ENCODE peak calls at places on chromosomes 6 and 20, in four cellular contexts. B is K562, U is HepG2, P is HCT116. X is an unnamed sample.

GRCh38 chr6:1703091-1703855 is 93.6 kb downstream of the FOXC1 start:
- DNase-seq in B (peak), U (no peak), P (no peak), X (no peak)

GRCh38 chr6:84457276-84457675 is 229.8 kb upstream of the CEP162 start:
- DNase-seq in B (no peak), U (no peak), P (no peak), X (no peak)

GRCh38 chr6:2632368-2632767 is 118.4 kb downstream of the MYLK4 start:
- DNase-seq in B (no peak), U (no peak), P (no peak), X (no peak)

GRCh38 chr6:123655520-123656306 is 19.0 kb upstream of the TRDN start:
- DNase-seq in B (no peak), U (no peak), P (no peak), X (no peak)

GRCh38 chr20:3046677-3047462 is 1.0 kb downstream of the MRPS26 start:
- DNase-seq in B (peak), U (peak), P (peak), X (peak)

GRCh38 chr6:158037771-158038170 is 56.1 kb downstream of the SYNJ2 start:
- DNase-seq in B (no peak), U (no peak), P (no peak), X (no peak)

GRCh38 chr6:113277111-113277510 is 580.0 kb upstream of the MARCKS start:
- DNase-seq in B (no peak), U (no peak), P (no peak), X (no peak)

GRCh38 chr20:6058684-6059295 is 4.9 kb upstream of the LRRN4 start:
- DNase-seq in B (no peak), U (no peak), P (no peak), X (no peak)

GRCh38 chr6:83176256-83176655 is 16.8 kb downstream of the PGM3 start:
- DNase-seq in B (no peak), U (no peak), P (no peak), X (no peak)

GRCh38 chr20:43843096-43843964 is 71.3 kb upstream of the TOX2 start:
- DNase-seq in B (no peak), U (no peak), P (no peak), X (no peak)

GRCh38 chr6:26604797-26605196 is 8.0 kb downstream of the ABT1 start:
- DNase-seq in B (no peak), U (no peak), P (no peak), X (no peak)

GRCh38 chr6:133888931-133889556 is at the start of gene TCF21:
- DNase-seq in B (no peak), U (no peak), P (no peak), X (no peak)

GRCh38 chr6:137001287-137001976 is 43.3 kb downstream of the IL20RA start:
- DNase-seq in B (no peak), U (peak), P (peak), X (no peak)

GRCh38 chr20:3777726-3778629 is 3.3 kb downstream of the SPEF1 start:
- DNase-seq in B (no peak), U (no peak), P (no peak), X (no peak)

GRCh38 chr6:2197177-2197671 is 48.2 kb downstream of the GMDS start:
- DNase-seq in B (no peak), U (no peak), P (peak), X (peak)

DNA sequence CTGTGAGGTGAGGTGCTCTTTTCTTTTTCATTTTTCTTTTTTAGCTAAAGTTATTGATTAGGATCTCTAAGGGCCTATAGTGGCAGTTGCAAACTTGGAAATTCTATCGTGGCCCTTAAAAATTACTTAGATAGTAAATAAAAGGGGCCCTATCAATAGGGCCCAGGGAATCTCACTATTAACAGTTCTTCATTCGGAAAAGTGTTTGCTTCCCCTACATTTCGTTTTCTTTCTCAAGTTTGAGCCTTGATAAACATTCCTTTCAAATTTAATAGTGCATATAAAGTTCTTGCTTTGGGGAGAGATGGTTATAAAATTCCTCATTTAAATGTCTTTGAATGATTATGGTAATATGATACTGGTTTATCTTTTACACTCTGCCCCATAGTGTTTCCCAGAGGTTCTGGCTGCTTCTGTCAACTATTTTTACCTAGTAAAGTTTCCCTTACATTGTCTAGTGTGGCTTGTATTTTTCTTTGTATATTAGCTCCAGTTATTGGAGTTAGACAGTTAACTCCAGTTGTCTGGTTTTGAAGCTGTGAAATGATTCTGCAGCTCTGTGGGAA is 70.4 kb upstream of the GLP1R start:
- DNase-seq in B (no peak), U (no peak), P (no peak), X (no peak)
- TF ChIP-seq POLR2AphosphoS5 in B (no peak), U (no peak), P (no peak), X (no peak)

GRCh38 chr20:62794007-62794724 is 2.1 kb upstream of the MRGBP start:
- DNase-seq in B (peak), U (peak), P (peak), X (peak)
- TF ChIP-seq POLR2A in B (peak), U (peak), P (no peak), X (peak)

DNA sequence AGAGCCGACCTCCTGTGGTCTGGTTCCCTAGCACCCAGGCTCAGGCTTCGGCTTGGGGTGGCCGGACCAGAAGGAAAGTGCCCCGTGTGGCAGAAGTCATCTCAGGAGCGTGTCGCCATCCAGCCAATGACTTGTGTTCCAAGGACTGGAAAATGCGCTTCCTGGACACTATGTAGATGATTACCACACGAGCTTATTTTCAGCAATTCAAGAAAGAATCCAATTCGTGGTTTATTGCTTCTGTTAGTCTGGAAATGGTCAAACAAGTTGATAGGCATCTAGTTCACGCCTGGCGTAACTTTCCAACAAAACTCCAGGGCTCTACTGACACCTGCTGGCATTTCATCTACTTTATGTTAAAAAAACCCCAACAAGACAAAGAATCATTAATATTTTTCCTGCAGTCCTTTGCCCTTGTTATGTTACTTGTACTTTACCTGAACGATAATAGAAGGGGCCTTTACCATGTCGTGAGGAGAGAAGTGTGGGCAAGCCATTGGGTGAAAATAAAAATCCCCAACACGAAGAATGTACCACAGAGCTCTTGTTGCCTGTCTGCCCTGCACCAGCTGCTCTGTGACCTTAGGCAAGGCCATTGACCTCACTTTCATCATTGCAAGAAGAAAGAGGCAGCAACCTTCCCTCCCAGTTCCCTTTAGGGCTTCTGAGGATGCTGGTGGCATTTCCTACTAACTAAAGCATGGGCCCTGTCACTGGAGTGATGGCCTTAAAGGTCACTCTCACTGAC is 154.7 kb upstream of the LAMP5 start:
- DNase-seq in B (peak), U (peak), P (peak), X (peak)
- TF ChIP-seq CTCF in B (peak), U (peak), P (peak), X (peak)

DNA sequence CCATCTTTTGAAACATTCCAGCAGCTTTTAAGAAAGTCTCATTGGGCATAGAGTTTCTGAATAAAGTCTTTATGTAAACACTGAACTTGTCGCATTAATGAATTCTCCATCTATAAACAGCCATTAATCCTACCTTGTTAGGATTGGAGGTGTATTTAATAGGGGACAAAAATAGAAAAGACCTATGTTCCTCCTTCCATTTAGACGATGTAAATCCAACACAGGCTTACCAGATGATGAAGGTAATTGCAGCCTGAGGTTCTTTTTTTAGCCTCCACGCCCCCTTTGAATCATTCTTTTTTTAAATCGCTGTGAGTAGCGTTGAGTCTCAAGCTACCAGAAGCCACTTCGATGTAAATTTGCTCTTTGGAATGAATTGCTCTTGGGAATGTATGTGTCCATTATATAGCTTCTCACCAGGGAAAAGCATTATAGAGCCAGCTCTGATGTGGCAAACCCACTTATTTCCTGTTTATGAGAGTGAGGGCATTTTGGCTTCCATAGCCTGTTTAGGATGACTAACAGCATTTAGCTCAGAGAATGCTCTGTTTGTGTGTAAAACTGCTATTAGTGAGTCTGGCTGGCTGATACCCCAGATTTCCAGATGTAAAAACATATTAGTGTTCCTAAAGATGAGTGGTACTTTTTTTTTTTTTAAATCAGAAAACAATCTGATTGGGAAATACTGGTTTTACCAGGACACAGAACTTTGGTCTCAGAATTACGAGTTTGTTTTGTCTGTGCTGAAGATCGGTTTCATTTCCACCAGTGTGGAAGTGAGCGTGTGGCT is 74.9 kb upstream of the CLDN20 start:
- DNase-seq in B (no peak), U (peak), P (no peak), X (no peak)
- TF ChIP-seq POLR2AphosphoS5 in B (no peak), U (no peak), P (no peak), X (peak)

GRCh38 chr6:109230444-109230843 is 135.1 kb downstream of the CEP57L1 start:
- DNase-seq in B (no peak), U (no peak), P (no peak), X (no peak)
- TF ChIP-seq POLR2A in B (no peak), U (no peak), P (no peak), X (no peak)

GRCh38 chr20:13284830-13285229 is 63.8 kb downstream of the ISM1 start:
- DNase-seq in B (no peak), U (no peak), P (no peak), X (no peak)

GRCh38 chr20:13288357-13288756 is 67.3 kb downstream of the ISM1 start:
- DNase-seq in B (no peak), U (peak), P (no peak), X (no peak)

GRCh38 chr20:13285408-13285807 is 64.3 kb downstream of the ISM1 start:
- DNase-seq in B (no peak), U (no peak), P (no peak), X (no peak)

GRCh38 chr20:13286052-13286451 is 65.0 kb downstream of the ISM1 start:
- DNase-seq in B (no peak), U (no peak), P (no peak), X (no peak)

GRCh38 chr20:13286600-13286999 is 65.5 kb downstream of the ISM1 start:
- DNase-seq in B (no peak), U (no peak), P (no peak), X (peak)
- TF ChIP-seq CTCF in B (no peak), U (no peak), P (no peak), X (no peak)

DNA sequence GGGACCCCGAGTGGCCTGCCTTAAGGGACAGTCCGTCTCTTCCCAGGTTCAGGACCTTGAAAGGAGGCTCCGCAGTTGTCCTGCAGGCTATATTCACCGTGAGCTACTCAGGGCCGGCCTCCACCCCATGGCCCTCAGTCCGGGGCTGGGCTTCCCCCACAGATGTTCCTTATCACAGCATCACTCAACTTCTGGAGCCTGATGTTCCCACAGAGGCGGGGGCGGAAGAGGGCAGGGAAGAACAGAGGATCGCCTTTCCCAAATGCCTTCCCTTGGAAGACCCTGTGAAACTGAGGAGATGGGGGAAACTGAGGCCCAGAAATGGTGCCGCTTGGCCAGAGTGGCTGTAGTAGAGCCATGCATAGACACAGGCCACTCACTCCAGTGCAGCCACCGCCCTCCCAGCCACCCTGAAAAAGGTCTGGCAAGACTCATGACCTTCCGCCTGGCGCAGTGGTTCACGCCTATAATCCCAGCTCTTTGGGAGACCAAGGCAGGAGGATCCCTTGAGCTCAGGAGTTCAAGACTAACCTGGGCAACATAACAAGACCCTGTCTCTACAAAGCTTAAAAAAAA is 4.3 kb upstream of the COX4I2 start:
- DNase-seq in B (peak), U (no peak), P (no peak), X (no peak)
- TF ChIP-seq POLR2AphosphoS5 in B (no peak), U (no peak), P (no peak), X (no peak)

DNA sequence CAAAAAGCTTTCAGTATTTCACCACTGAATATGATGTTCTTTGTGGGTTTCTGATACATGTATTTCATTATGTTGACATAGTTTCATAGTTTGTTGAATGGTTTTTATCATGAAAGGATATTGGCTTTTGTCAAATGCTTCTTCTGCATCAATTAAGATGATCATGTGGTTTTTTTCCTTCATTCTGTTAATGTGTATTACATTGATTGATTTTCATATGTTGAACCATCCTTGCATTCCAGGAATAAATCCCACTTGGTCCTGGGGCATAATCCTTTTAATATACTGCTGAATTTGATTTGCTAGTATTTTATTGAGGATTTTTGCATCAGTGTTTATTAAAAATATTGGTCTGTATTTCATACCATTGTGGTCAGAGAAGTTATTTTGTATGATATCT is 70.9 kb upstream of the BHLHE23 start:
- DNase-seq in B (no peak), U (no peak), P (no peak), X (no peak)
- TF ChIP-seq POLR2A in B (no peak), U (no peak), P (no peak), X (no peak)

X was measured in prostate gland.